ENCODE peak calls at places on chromosomes 2 and 18, in ten cellular contexts. T is neural crest cell; S is ureter; L is stimulated activated CD8-positive, alpha-beta memory T cell treated with anti-CD3 and anti-CD28 coated beads, Interleukin-7, amount 100 ng/mL, for 24 hours; Q is body of pancreas; X is NCI-H1092 treated with DMSO at 0.1 percent for 48 hours; Z is cardiac muscle cell; R is AG10803; P is foreskin fibroblast; V is activated T-helper 1 cell treated with anti-CD3 and anti-CD28 coated beads, Interleukin-2, amount 50 U/mL, for 16 hours. U is an unnamed sample.

GRCh38 chr18:48024891-48025660 is 94.6 kb upstream of the SMAD2 start:
- DNase-seq in L (no peak), Q (no peak), R (no peak), S (no peak), P (no peak), V (no peak), X (no peak), Z (no peak), T (no peak), U (no peak)

GRCh38 chr2:238585836-238586821 is 159.4 kb downstream of the ASB1 start:
- DNase-seq in P (no peak), S (peak), Z (no peak), Q (no peak), V (no peak), R (peak), X (no peak), L (no peak), T (peak), U (no peak)

GRCh38 chr2:5064687-5065086 is 627.5 kb upstream of the SOX11 start:
- DNase-seq in P (no peak), S (no peak), R (no peak), V (no peak), Z (no peak), X (no peak), Q (no peak), T (no peak), L (no peak), U (no peak)

GRCh38 chr2:176553685-176554106 is 284.5 kb downstream of the MTX2 start:
- DNase-seq in L (no peak), T (no peak), S (peak), V (no peak), Q (peak), X (peak), Z (peak), R (peak), P (peak), U (peak)

GRCh38 chr2:168992591-168993349 is 38.4 kb downstream of the ABCB11 start:
- DNase-seq in Z (no peak), P (no peak), V (no peak), S (no peak), Q (no peak), T (no peak), X (no peak), L (no peak), R (peak), U (no peak)

GRCh38 chr2:134665729-134666506 is 52.9 kb downstream of the TMEM163 start:
- DNase-seq in T (no peak), Q (no peak), L (no peak), P (no peak), S (no peak), X (no peak), R (no peak), V (no peak), Z (no peak), U (no peak)

GRCh38 chr18:24811963-24812681 is 351.7 kb downstream of the HRH4 start:
- DNase-seq in Z (no peak), S (no peak), P (no peak), L (no peak), Q (no peak), T (no peak), V (no peak), X (no peak), R (no peak), U (no peak)

GRCh38 chr2:17621781-17622180 is 81.3 kb downstream of the VSNL1 start:
- DNase-seq in T (no peak), Q (no peak), L (no peak), R (peak), S (no peak), V (no peak), X (no peak), Z (no peak), P (peak), U (peak)

GRCh38 chr2:86225581-86225980 is 26.3 kb downstream of the MRPL35 start:
- DNase-seq in Z (peak), X (no peak), S (peak), Q (peak), V (no peak), R (no peak), T (no peak), L (no peak), P (peak), U (no peak)

GRCh38 chr2:149129433-149129832 is 90.9 kb downstream of the LYPD6B start:
- DNase-seq in P (no peak), S (no peak), Z (no peak), R (peak), T (no peak), L (no peak), Q (no peak), V (no peak), X (no peak), U (no peak)

GRCh38 chr2:112577756-112578155 is 6.7 kb upstream of the CHCHD5 start:
- DNase-seq in T (no peak), V (no peak), L (no peak), R (peak), Z (peak), S (no peak), X (no peak), Q (no peak), P (peak), U (no peak)

U was measured in MG63.